ENCODE peak calls at places on chromosome 18, in five cellular contexts. One of them, this sample, is unnamed.

GRCh38 chr18:43578636-43579203 is 301.4 kb upstream of the SYT4 start:
- DNase-seq in GM12878: no peak
- DNase-seq in H1: no peak
- DNase-seq in K562: no peak
- DNase-seq in HepG2: no peak
- DNase-seq in this sample: no peak

GRCh38 chr18:51337406-51337805 is 139.9 kb upstream of the MEX3C start:
- DNase-seq in H1: no peak
- DNase-seq in GM12878: no peak
- DNase-seq in HepG2: no peak
- DNase-seq in K562: no peak
- DNase-seq in this sample: no peak

GRCh38 chr18:54805571-54806334 is 22.5 kb upstream of the RAB27B start:
- DNase-seq in H1: no peak
- DNase-seq in HepG2: peak
- DNase-seq in K562: peak
- DNase-seq in GM12878: no peak
- DNase-seq in this sample: no peak

GRCh38 chr18:23827681-23828080 is 138.4 kb downstream of the LAMA3 start:
- DNase-seq in K562: no peak
- DNase-seq in GM12878: no peak
- DNase-seq in H1: no peak
- DNase-seq in HepG2: no peak
- DNase-seq in this sample: no peak

GRCh38 chr18:10274327-10274726 is 180.1 kb upstream of the APCDD1 start:
- DNase-seq in K562: no peak
- DNase-seq in GM12878: no peak
- DNase-seq in HepG2: no peak
- DNase-seq in H1: no peak
- DNase-seq in this sample: no peak

GRCh38 chr18:896315-896714 is 8.4 kb upstream of the ADCYAP1 start:
- DNase-seq in H1: no peak
- DNase-seq in HepG2: no peak
- DNase-seq in GM12878: no peak
- DNase-seq in K562: no peak
- DNase-seq in this sample: no peak

GRCh38 chr18:59096098-59096779 is 43.4 kb upstream of the SEC11C start:
- DNase-seq in H1: peak
- DNase-seq in K562: no peak
- DNase-seq in GM12878: no peak
- DNase-seq in HepG2: peak
- DNase-seq in this sample: no peak

GRCh38 chr18:65365245-65365955 is 385.4 kb upstream of the CDH7 start:
- DNase-seq in GM12878: no peak
- DNase-seq in K562: no peak
- DNase-seq in H1: no peak
- DNase-seq in HepG2: no peak
- DNase-seq in this sample: no peak

GRCh38 chr18:12290086-12290485 is 18.0 kb upstream of the TUBB6 start:
- DNase-seq in H1: no peak
- DNase-seq in HepG2: no peak
- DNase-seq in GM12878: no peak
- DNase-seq in K562: no peak
- DNase-seq in this sample: no peak

GRCh38 chr18:78192044-78192443 is 787.6 kb upstream of the SALL3 start:
- DNase-seq in GM12878: no peak
- DNase-seq in HepG2: no peak
- DNase-seq in K562: no peak
- DNase-seq in H1: no peak
- DNase-seq in this sample: no peak

GRCh38 chr18:24094561-24094960 is 44.3 kb upstream of the CABYR start:
- DNase-seq in HepG2: no peak
- DNase-seq in H1: no peak
- DNase-seq in K562: no peak
- DNase-seq in GM12878: no peak
- DNase-seq in this sample: no peak

GRCh38 chr18:46497129-46497528 is 159.9 kb downstream of the LOXHD1 start:
- DNase-seq in K562: peak
- DNase-seq in HepG2: peak
- DNase-seq in H1: peak
- DNase-seq in GM12878: no peak
- DNase-seq in this sample: no peak

GRCh38 chr18:25915907-25916306 is 174.5 kb downstream of the SS18 start:
- DNase-seq in K562: no peak
- DNase-seq in H1: no peak
- DNase-seq in GM12878: no peak
- DNase-seq in HepG2: no peak
- DNase-seq in this sample: no peak

GRCh38 chr18:54961016-54961423 is 1.8 kb upstream of the CCDC68 start:
- DNase-seq in HepG2: no peak
- DNase-seq in GM12878: no peak
- DNase-seq in H1: no peak
- DNase-seq in K562: no peak
- DNase-seq in this sample: no peak

GRCh38 chr18:57107141-57107832 is 39.6 kb upstream of the BOD1L2 start:
- DNase-seq in H1: no peak
- DNase-seq in GM12878: no peak
- DNase-seq in K562: no peak
- DNase-seq in HepG2: peak
- DNase-seq in this sample: no peak

GRCh38 chr18:46868171-46868921 is 49.0 kb downstream of the PIAS2 start:
- DNase-seq in K562: no peak
- DNase-seq in HepG2: no peak
- DNase-seq in H1: no peak
- DNase-seq in GM12878: no peak
- DNase-seq in this sample: no peak

DNA sequence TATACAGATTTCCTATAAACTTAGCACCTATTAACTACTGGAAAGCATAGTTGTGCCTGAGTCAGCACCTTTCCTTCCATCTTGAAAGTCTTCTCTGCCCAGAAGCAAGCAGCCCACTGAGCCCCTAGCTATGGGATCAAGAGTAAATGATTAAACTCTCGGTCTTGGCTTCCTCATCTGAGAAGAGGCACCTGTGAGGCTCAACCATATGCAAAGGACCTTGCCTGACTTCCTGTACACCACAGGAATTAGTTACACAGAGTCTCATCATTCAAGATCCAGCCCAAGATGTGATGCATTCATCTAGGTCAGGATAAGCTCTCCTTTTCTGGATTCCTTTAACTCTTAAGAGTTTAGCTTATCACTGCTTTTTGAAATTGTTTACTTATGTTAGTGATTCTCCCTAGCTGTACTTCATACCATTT is 96.0 kb downstream of the CDH2 start:
- DNase-seq in H1: no peak
- DNase-seq in K562: no peak
- DNase-seq in GM12878: no peak
- DNase-seq in HepG2: no peak
- DNase-seq in this sample: no peak
- TF ChIP-seq ZNF274 in H1: no peak
- TF ChIP-seq ZNF274 in K562: no peak
- TF ChIP-seq ZNF274 in GM12878: no peak
- TF ChIP-seq ZNF274 in HepG2: no peak
- TF ChIP-seq ZNF274 in this sample: no peak

GRCh38 chr18:48137354-48138208 is 207.1 kb upstream of the SMAD2 start:
- DNase-seq in K562: no peak
- DNase-seq in HepG2: no peak
- DNase-seq in H1: no peak
- DNase-seq in GM12878: no peak
- DNase-seq in this sample: no peak

GRCh38 chr18:48134609-48135008 is 204.2 kb upstream of the SMAD2 start:
- DNase-seq in GM12878: no peak
- DNase-seq in HepG2: no peak
- DNase-seq in H1: no peak
- DNase-seq in K562: no peak
- DNase-seq in this sample: no peak

GRCh38 chr18:48135436-48135966 is 205.0 kb upstream of the SMAD2 start:
- DNase-seq in H1: no peak
- DNase-seq in GM12878: no peak
- DNase-seq in K562: no peak
- DNase-seq in HepG2: no peak
- DNase-seq in this sample: no peak

GRCh38 chr18:48136544-48137353 is 206.3 kb upstream of the SMAD2 start:
- DNase-seq in HepG2: no peak
- DNase-seq in GM12878: no peak
- DNase-seq in H1: peak
- DNase-seq in K562: no peak
- DNase-seq in this sample: no peak

GRCh38 chr18:48136051-48136543 is 205.6 kb upstream of the SMAD2 start:
- DNase-seq in GM12878: no peak
- DNase-seq in HepG2: no peak
- DNase-seq in H1: no peak
- DNase-seq in K562: no peak
- DNase-seq in this sample: no peak
- TF ChIP-seq CTCF in GM12878: no peak
- TF ChIP-seq CTCF in HepG2: no peak
- TF ChIP-seq CTCF in H1: no peak
- TF ChIP-seq CTCF in K562: no peak
- TF ChIP-seq CTCF in this sample: no peak

GRCh38 chr18:3595282-3596273 is 145.6 kb downstream of the TGIF1 start:
- DNase-seq in GM12878: peak
- DNase-seq in K562: peak
- DNase-seq in H1: no peak
- DNase-seq in HepG2: peak
- DNase-seq in this sample: no peak

GRCh38 chr18:3594760-3595241 is 144.8 kb downstream of the TGIF1 start:
- DNase-seq in HepG2: peak
- DNase-seq in H1: no peak
- DNase-seq in K562: peak
- DNase-seq in GM12878: no peak
- DNase-seq in this sample: no peak

GRCh38 chr18:3593904-3594759 is 144.2 kb downstream of the TGIF1 start:
- DNase-seq in HepG2: peak
- DNase-seq in H1: peak
- DNase-seq in GM12878: peak
- DNase-seq in K562: peak
- DNase-seq in this sample: peak

GRCh38 chr18:3597159-3597977 is 147.4 kb downstream of the TGIF1 start:
- DNase-seq in HepG2: no peak
- DNase-seq in H1: no peak
- DNase-seq in GM12878: no peak
- DNase-seq in K562: no peak
- DNase-seq in this sample: no peak

DNA sequence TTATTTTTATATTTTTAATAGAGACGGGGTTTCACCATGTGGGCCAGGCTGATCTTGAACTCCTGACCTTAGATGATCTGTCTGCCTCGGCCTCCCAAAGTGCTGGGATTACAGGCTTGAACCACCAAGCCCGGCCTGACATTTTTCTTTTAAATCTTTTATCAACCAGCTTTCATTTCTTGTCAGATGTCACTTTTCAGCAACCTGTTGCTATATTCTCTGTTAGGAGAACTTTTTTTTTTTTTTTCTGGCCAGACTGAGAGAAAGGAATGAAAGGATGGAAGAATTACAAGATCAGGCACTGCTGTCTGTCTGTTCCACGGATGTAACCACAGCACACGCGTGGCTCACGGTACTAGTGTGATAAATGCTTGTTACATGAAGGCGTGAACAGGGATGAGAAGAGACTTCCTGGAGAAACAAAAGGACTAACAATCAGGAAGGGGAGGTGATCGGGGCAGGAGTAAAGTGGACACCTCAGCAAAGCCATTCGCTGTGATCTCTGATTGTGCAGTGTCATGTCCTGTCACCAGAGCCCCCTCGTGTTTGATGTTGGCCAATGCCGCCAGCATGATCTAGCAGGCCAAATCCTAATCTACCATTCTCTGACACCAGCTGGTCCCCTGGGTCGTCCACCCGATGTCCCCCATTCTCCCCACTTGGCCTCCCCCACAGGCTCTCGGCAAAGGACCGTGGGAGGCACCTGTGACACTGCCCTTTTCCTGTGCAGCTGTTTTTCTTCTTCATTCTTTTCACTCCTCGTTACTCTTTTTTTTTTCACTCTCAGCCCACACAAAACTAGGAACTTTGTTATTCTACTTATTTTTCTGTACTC is 146.6 kb downstream of the TGIF1 start:
- DNase-seq in HepG2: peak
- DNase-seq in H1: no peak
- DNase-seq in GM12878: no peak
- DNase-seq in K562: peak
- DNase-seq in this sample: no peak
- TF ChIP-seq ZNF274 in HepG2: no peak
- TF ChIP-seq ZNF274 in H1: no peak
- TF ChIP-seq ZNF274 in GM12878: no peak
- TF ChIP-seq ZNF274 in K562: no peak
- TF ChIP-seq ZNF274 in this sample: no peak

GRCh38 chr18:34901299-34901698 is 139.9 kb upstream of the MAPRE2 start:
- DNase-seq in GM12878: no peak
- DNase-seq in H1: no peak
- DNase-seq in K562: no peak
- DNase-seq in HepG2: no peak
- DNase-seq in this sample: no peak
- TF ChIP-seq CTCF in GM12878: no peak
- TF ChIP-seq CTCF in H1: no peak
- TF ChIP-seq CTCF in K562: no peak
- TF ChIP-seq CTCF in HepG2: no peak
- TF ChIP-seq CTCF in this sample: peak

DNA sequence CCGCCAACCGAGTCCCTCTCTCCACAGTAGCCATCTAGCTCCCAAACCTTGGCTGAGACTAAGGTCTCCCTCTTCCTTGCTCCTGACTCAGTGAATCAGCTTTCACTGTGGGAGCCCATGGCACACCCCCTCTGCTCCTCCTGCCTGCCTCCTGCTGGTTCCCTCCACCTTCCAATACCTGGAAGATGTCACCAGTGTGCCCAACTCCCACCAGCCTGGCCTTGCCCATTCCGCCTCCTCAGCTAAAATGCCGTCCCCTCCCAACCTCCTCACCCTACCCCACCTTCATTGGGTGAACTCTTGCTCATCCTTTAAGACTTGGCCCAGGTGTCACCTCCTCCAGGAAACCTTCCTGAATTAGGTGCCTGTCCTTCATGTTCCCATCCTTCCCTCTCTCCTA is 129.9 kb upstream of the SMAD2 start:
- DNase-seq in K562: no peak
- DNase-seq in HepG2: no peak
- DNase-seq in H1: no peak
- DNase-seq in GM12878: no peak
- DNase-seq in this sample: no peak
- TF ChIP-seq ZNF274 in K562: no peak
- TF ChIP-seq ZNF274 in HepG2: no peak
- TF ChIP-seq ZNF274 in H1: no peak
- TF ChIP-seq ZNF274 in GM12878: no peak
- TF ChIP-seq ZNF274 in this sample: no peak

GRCh38 chr18:21393986-21394385 is 152.0 kb downstream of the GREB1L start:
- DNase-seq in HepG2: no peak
- DNase-seq in K562: no peak
- DNase-seq in GM12878: no peak
- DNase-seq in H1: no peak
- DNase-seq in this sample: no peak

GRCh38 chr18:21386523-21387240 is 144.7 kb downstream of the GREB1L start:
- DNase-seq in K562: no peak
- DNase-seq in HepG2: no peak
- DNase-seq in H1: no peak
- DNase-seq in GM12878: no peak
- DNase-seq in this sample: no peak

GRCh38 chr18:21389903-21390302 is 147.9 kb downstream of the GREB1L start:
- DNase-seq in HepG2: no peak
- DNase-seq in GM12878: no peak
- DNase-seq in K562: no peak
- DNase-seq in H1: no peak
- DNase-seq in this sample: no peak

GRCh38 chr18:21391074-21391673 is 149.1 kb downstream of the GREB1L start:
- DNase-seq in H1: no peak
- DNase-seq in HepG2: no peak
- DNase-seq in K562: no peak
- DNase-seq in GM12878: peak
- DNase-seq in this sample: peak

GRCh38 chr18:21389283-21389682 is 147.3 kb downstream of the GREB1L start:
- DNase-seq in H1: no peak
- DNase-seq in HepG2: no peak
- DNase-seq in GM12878: no peak
- DNase-seq in K562: no peak
- DNase-seq in this sample: no peak
- TF ChIP-seq CTCF in H1: no peak
- TF ChIP-seq CTCF in HepG2: no peak
- TF ChIP-seq CTCF in GM12878: peak
- TF ChIP-seq CTCF in K562: no peak
- TF ChIP-seq CTCF in this sample: peak